ENCODE peak calls at places on chromosome 21, in eight cellular contexts. C, K, R, Q, J, E, N and O are unnamed samples.

GRCh38 chr21:28632718-28633408 is 359.8 kb downstream of the LTN1 start:
- DNase-seq in C (peak; percentile 58), K (peak; percentile 24), R (no peak), Q (no peak), J (no peak), E (no peak), N (peak; percentile 32), O (no peak)

GRCh38 chr21:44013380-44014088 is 1.4 kb downstream of the TRAPPC10 start:
- DNase-seq in C (peak; percentile 37), K (peak; percentile 34), R (no peak), Q (peak; percentile 23), J (peak; percentile 47), E (no peak), N (no peak), O (no peak)

GRCh38 chr21:35136586-35137254 is 87.6 kb upstream of the RUNX1 start:
- DNase-seq in C (peak; percentile 30), K (peak; percentile 17), R (no peak), Q (peak; percentile 22), J (peak; percentile 79), E (peak; percentile 72), N (no peak), O (no peak)

GRCh38 chr21:16841917-16842316 is 670.9 kb upstream of the CXADR start:
- DNase-seq in C (no peak), K (no peak), R (no peak), Q (no peak), J (no peak), E (no peak), N (no peak), O (no peak)

GRCh38 chr21:19340954-19341353 is 937.4 kb upstream of the TMPRSS15 start:
- DNase-seq in C (no peak), K (no peak), R (no peak), Q (no peak), J (no peak), E (no peak), N (no peak), O (no peak)

GRCh38 chr21:17769049-17769845 is 49.9 kb downstream of the C21orf91 start:
- DNase-seq in C (no peak), K (no peak), R (no peak), Q (no peak), J (no peak), E (no peak), N (no peak), O (no peak)

GRCh38 chr21:15210235-15210678 is 145.5 kb upstream of the NRIP1 start:
- DNase-seq in C (no peak), K (no peak), R (no peak), Q (peak; percentile 39), J (peak; percentile 41), E (no peak), N (peak; percentile 22), O (peak; percentile 71)

GRCh38 chr21:18832950-18833349 is 429.4 kb upstream of the TMPRSS15 start:
- DNase-seq in C (peak; percentile 46), K (no peak), R (no peak), Q (no peak), J (peak; percentile 4), E (no peak), N (no peak), O (no peak)

GRCh38 chr21:43758132-43758619 is 17.9 kb downstream of the CSTB start:
- DNase-seq in C (no peak), K (no peak), R (no peak), Q (no peak), J (no peak), E (no peak), N (peak; percentile 54), O (peak; percentile 83)

GRCh38 chr21:17343055-17343454 is 169.8 kb upstream of the CXADR start:
- DNase-seq in C (peak; percentile 10), K (peak; percentile 61), R (no peak), Q (no peak), J (peak; percentile 25), E (no peak), N (no peak), O (no peak)

GRCh38 chr21:28927122-28927521 is 65.6 kb downstream of the LTN1 start:
- DNase-seq in C (no peak), K (no peak), R (no peak), Q (no peak), J (peak; percentile 25), E (no peak), N (no peak), O (no peak)

GRCh38 chr21:28851645-28852044 is 141.0 kb downstream of the LTN1 start:
- DNase-seq in C (no peak), K (no peak), R (no peak), Q (no peak), J (no peak), E (no peak), N (no peak), O (no peak)

GRCh38 chr21:36499578-36500471 is 19.9 kb upstream of the CLDN14 start:
- DNase-seq in C (no peak), K (no peak), R (no peak), Q (peak; percentile 39), J (no peak), E (no peak), N (peak; percentile 63), O (no peak)

GRCh38 chr21:25234857-25235801 is 372.2 kb downstream of the MRPL39 start:
- DNase-seq in C (no peak), K (no peak), R (no peak), Q (no peak), J (no peak), E (no peak), N (no peak), O (no peak)

GRCh38 chr21:46429754-46430681 is 28.7 kb upstream of the DIP2A start:
- DNase-seq in C (no peak), K (no peak), R (no peak), Q (no peak), J (no peak), E (no peak), N (no peak), O (no peak)

GRCh38 chr21:17612023-17612564 is 607 bp downstream of the BTG3 start:
- DNase-seq in C (no peak), K (peak; percentile 70), R (peak; percentile 64), Q (peak; percentile 41), J (no peak), E (no peak), N (peak; percentile 27), O (peak; percentile 70)

GRCh38 chr21:15255359-15256157 is 190.8 kb upstream of the NRIP1 start:
- DNase-seq in C (no peak), K (no peak), R (no peak), Q (no peak), J (no peak), E (no peak), N (no peak), O (no peak)

GRCh38 chr21:32947736-32948135 is 78.0 kb upstream of the OLIG2 start:
- DNase-seq in C (no peak), K (no peak), R (no peak), Q (no peak), J (no peak), E (no peak), N (no peak), O (no peak)
- TF ChIP-seq POLR2AphosphoS5 in C (no peak), K (no peak), R (no peak), Q (no peak), J (no peak), E (no peak), N (no peak), O (no peak)

GRCh38 chr21:33588485-33589335 is at the start of gene DONSON:
- DNase-seq in C (peak; percentile 89), K (peak; percentile 89), R (peak; percentile 98), Q (peak; percentile 91), J (peak; percentile 93), E (peak; percentile 35), N (peak; percentile 63), O (peak; percentile 91)
- TF ChIP-seq POLR2AphosphoS5 in C (peak; percentile 63), K (peak; percentile 80), R (peak; percentile 34), Q (peak; percentile 41), J (peak; percentile 76), E (peak; percentile 73), N (no peak), O (peak; percentile 60)

DNA sequence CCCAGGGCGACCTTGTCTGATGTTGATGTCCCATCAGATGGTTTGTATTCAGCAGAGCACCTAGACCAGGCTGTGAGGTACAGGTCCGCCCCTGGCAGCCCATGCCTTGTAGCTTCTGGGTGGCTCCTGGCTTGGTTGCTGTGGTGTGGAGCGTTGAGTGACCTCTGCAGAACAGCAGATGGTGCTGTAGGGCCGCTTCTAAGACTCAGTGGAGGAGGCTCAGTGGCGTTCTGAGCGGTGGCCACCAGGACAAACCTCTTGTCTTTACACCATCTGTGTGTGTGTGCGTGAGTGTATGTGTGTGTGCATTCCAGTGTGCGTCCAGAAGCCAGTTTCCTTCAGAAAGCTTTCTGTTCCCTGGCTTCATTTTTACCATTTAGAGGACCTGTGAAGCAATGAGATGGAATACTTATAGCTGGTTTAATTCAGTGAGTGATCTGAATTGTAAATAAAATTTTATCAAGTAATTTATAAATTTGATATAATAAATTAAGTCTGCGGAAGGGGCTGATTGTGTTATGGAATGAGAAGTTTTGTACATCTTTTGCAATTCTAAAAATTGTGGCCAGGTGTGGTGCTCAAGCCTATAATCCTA is 66.1 kb downstream of the ADARB1 start:
- DNase-seq in C (peak; percentile 88), K (peak; percentile 94), R (peak; percentile 73), Q (peak; percentile 77), J (peak; percentile 91), E (peak; percentile 79), N (peak; percentile 56), O (peak; percentile 87)
- TF ChIP-seq POLR2AphosphoS5 in C (no peak), K (no peak), R (no peak), Q (no peak), J (no peak), E (no peak), N (no peak), O (no peak)

DNA sequence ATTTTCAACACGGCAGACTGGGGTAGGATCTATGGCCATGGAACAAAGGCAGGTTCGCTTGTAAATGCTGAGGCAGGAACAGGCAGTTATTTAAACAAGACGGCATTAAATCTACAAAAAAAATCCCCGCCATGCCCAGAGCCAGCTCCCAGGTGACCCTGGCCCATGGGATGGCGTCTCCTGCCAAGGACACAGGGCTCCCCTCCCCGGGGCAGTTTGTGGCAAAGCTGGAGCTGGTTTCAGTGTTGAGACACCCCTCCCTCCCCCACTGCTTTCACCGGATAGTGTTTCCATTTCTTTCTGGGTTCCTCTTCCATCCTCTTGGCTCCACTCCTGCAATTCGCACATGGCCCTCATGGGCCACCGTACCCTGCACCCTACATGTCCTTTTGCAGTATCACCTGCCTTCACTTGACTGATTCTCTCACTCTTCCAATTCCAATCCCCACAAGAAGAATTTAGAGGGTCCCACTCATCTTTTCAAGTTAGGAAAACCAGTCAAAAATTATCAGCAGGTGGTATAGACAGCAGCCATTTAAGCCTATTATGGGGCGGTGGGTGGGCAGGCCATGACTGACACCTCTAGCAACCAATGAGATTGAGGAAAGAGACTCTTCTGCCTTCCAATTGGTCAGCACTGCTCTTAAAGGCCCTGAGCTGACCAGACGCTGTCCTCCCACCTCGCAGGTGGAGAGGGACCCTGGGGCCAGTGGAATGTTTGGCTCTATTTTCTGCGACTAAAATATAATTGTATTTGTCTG is 52.0 kb downstream of the OLIG1 start:
- DNase-seq in C (peak; percentile 16), K (peak; percentile 82), R (no peak), Q (no peak), J (peak; percentile 78), E (peak; percentile 72), N (peak; percentile 25), O (no peak)
- TF ChIP-seq POLR2AphosphoS5 in C (no peak), K (no peak), R (no peak), Q (no peak), J (no peak), E (no peak), N (no peak), O (no peak)